ENCODE peak calls at places on chromosome X, in seven cellular contexts. One of them, this sample, is unnamed.
A peak's percentile ranks its signal among the peaks of the same experiment; 100 is the strongest.

GRCh38 chrX:12563121-12563520 is 228.1 kb upstream of the PRPS2 start:
- DNase-seq in bronchial epithelial cell: peak; percentile 38
- DNase-seq in GM12865: no peak
- DNase-seq in astrocyte of the spinal cord: no peak
- DNase-seq in H9: no peak
- DNase-seq in MM.1S: no peak
- DNase-seq in A549: no peak
- DNase-seq in this sample: no peak

GRCh38 chrX:42678133-42678532 is 99.8 kb downstream of the PPP1R2C start:
- DNase-seq in bronchial epithelial cell: peak; percentile 17
- DNase-seq in GM12865: no peak
- DNase-seq in astrocyte of the spinal cord: no peak
- DNase-seq in H9: no peak
- DNase-seq in MM.1S: no peak
- DNase-seq in A549: peak; percentile 1
- DNase-seq in this sample: no peak

GRCh38 chrX:96394566-96394965 is 290.1 kb upstream of the DIAPH2 start:
- DNase-seq in bronchial epithelial cell: no peak
- DNase-seq in GM12865: no peak
- DNase-seq in astrocyte of the spinal cord: no peak
- DNase-seq in H9: no peak
- DNase-seq in MM.1S: no peak
- DNase-seq in A549: no peak
- DNase-seq in this sample: no peak

GRCh38 chrX:17860179-17860780 is 818 bp downstream of the RAI2 start:
- DNase-seq in bronchial epithelial cell: no peak
- DNase-seq in GM12865: no peak
- DNase-seq in astrocyte of the spinal cord: no peak
- DNase-seq in H9: no peak
- DNase-seq in MM.1S: no peak
- DNase-seq in A549: no peak
- DNase-seq in this sample: peak; percentile 5

GRCh38 chrX:134732152-134732551 is 73.9 kb upstream of the PLAC1 start:
- DNase-seq in bronchial epithelial cell: no peak
- DNase-seq in GM12865: no peak
- DNase-seq in astrocyte of the spinal cord: no peak
- DNase-seq in H9: no peak
- DNase-seq in MM.1S: no peak
- DNase-seq in A549: no peak
- DNase-seq in this sample: no peak

GRCh38 chrX:103211012-103211715 is 3.7 kb upstream of the BEX4 start:
- DNase-seq in bronchial epithelial cell: peak; percentile 43
- DNase-seq in GM12865: peak; percentile 36
- DNase-seq in astrocyte of the spinal cord: peak; percentile 51
- DNase-seq in H9: peak; percentile 65
- DNase-seq in MM.1S: peak; percentile 49
- DNase-seq in A549: peak; percentile 34
- DNase-seq in this sample: peak; percentile 45

GRCh38 chrX:23570674-23571343 is 96.5 kb upstream of the PRDX4 start:
- DNase-seq in bronchial epithelial cell: no peak
- DNase-seq in GM12865: no peak
- DNase-seq in astrocyte of the spinal cord: no peak
- DNase-seq in H9: no peak
- DNase-seq in MM.1S: no peak
- DNase-seq in A549: no peak
- DNase-seq in this sample: no peak

GRCh38 chrX:84729809-84730208 is 227.6 kb upstream of the HDX start:
- DNase-seq in bronchial epithelial cell: peak; percentile 21
- DNase-seq in GM12865: peak; percentile 19
- DNase-seq in astrocyte of the spinal cord: peak; percentile 10
- DNase-seq in H9: peak; percentile 42
- DNase-seq in MM.1S: peak; percentile 78
- DNase-seq in A549: peak; percentile 43
- DNase-seq in this sample: peak; percentile 3

GRCh38 chrX:154735695-154736393 is 15.0 kb downstream of the GAB3 start:
- DNase-seq in bronchial epithelial cell: peak; percentile 80
- DNase-seq in GM12865: no peak
- DNase-seq in astrocyte of the spinal cord: peak; percentile 80
- DNase-seq in H9: no peak
- DNase-seq in MM.1S: no peak
- DNase-seq in A549: peak; percentile 44
- DNase-seq in this sample: no peak

GRCh38 chrX:20139966-20140365 is 1.7 kb downstream of the EIF1AX start:
- DNase-seq in bronchial epithelial cell: peak; percentile 61
- DNase-seq in GM12865: no peak
- DNase-seq in astrocyte of the spinal cord: peak; percentile 50
- DNase-seq in H9: no peak
- DNase-seq in MM.1S: no peak
- DNase-seq in A549: no peak
- DNase-seq in this sample: no peak

GRCh38 chrX:49230500-49231232 is 2.5 kb downstream of the CACNA1F start:
- DNase-seq in bronchial epithelial cell: peak; percentile 49
- DNase-seq in GM12865: peak; percentile 72
- DNase-seq in astrocyte of the spinal cord: no peak
- DNase-seq in H9: peak; percentile 86
- DNase-seq in MM.1S: peak; percentile 27
- DNase-seq in A549: no peak
- DNase-seq in this sample: peak; percentile 31
- TF ChIP-seq CTCF in bronchial epithelial cell: peak; percentile 17
- TF ChIP-seq CTCF in GM12865: peak; percentile 26
- TF ChIP-seq CTCF in astrocyte of the spinal cord: peak; percentile 13
- TF ChIP-seq CTCF in H9: peak; percentile 33
- TF ChIP-seq CTCF in MM.1S: peak; percentile 38
- TF ChIP-seq CTCF in A549: no peak
- TF ChIP-seq CTCF in this sample: no peak

GRCh38 chrX:46991664-46992063 is 79.4 kb downstream of the JADE3 start:
- DNase-seq in bronchial epithelial cell: no peak
- DNase-seq in GM12865: no peak
- DNase-seq in astrocyte of the spinal cord: no peak
- DNase-seq in H9: no peak
- DNase-seq in MM.1S: no peak
- DNase-seq in A549: no peak
- DNase-seq in this sample: no peak
- TF ChIP-seq CTCF in bronchial epithelial cell: no peak
- TF ChIP-seq CTCF in GM12865: no peak
- TF ChIP-seq CTCF in astrocyte of the spinal cord: no peak
- TF ChIP-seq CTCF in H9: no peak
- TF ChIP-seq CTCF in MM.1S: no peak
- TF ChIP-seq CTCF in A549: no peak
- TF ChIP-seq CTCF in this sample: no peak

GRCh38 chrX:104347860-104348259 is 93.1 kb upstream of the ESX1 start:
- DNase-seq in bronchial epithelial cell: no peak
- DNase-seq in GM12865: no peak
- DNase-seq in astrocyte of the spinal cord: peak; percentile 37
- DNase-seq in H9: no peak
- DNase-seq in MM.1S: no peak
- DNase-seq in A549: no peak
- DNase-seq in this sample: no peak

GRCh38 chrX:104342065-104342464 is 87.3 kb upstream of the ESX1 start:
- DNase-seq in bronchial epithelial cell: no peak
- DNase-seq in GM12865: no peak
- DNase-seq in astrocyte of the spinal cord: no peak
- DNase-seq in H9: no peak
- DNase-seq in MM.1S: no peak
- DNase-seq in A549: no peak
- DNase-seq in this sample: no peak

DNA sequence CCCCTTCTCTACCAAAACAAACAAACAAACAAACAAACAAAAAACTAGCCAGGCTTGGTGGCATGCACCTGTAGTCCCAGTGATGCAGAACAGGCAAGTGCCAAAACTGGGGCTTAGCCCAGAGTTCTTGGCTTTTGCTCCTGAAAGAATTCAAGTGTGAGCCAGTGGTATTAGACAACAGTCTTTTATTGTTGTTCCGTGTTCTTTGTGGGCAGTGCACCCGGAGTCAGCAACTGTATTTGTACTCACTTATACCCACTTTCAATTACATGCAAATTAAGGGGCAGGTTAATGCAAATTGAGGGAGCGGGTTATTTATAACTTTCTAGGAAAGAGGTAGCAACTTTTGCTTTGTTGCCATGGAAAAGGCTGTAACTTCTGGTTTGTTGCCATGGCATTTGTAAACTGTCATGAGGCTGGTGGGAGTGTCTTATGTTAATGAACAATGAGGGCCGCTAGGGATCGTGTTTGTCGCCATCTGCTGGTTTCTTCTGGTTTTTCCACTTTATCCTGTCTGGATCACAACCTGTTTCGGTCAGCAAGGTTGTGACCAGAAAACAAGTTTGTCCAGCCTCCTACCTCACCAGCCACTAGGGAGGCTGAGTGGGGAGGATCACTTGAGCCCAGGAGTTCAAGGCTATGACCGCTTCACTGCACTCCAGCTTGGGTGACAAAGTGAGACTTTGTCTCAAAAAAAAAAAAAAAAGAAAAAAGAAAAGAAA is 88.8 kb upstream of the ESX1 start:
- DNase-seq in bronchial epithelial cell: peak; percentile 61
- DNase-seq in GM12865: peak; percentile 42
- DNase-seq in astrocyte of the spinal cord: peak; percentile 82
- DNase-seq in H9: peak; percentile 77
- DNase-seq in MM.1S: peak; percentile 65
- DNase-seq in A549: peak; percentile 78
- DNase-seq in this sample: peak; percentile 68
- TF ChIP-seq CTCF in bronchial epithelial cell: peak; percentile 63
- TF ChIP-seq CTCF in GM12865: peak; percentile 37
- TF ChIP-seq CTCF in astrocyte of the spinal cord: peak; percentile 62
- TF ChIP-seq CTCF in H9: peak; percentile 69
- TF ChIP-seq CTCF in MM.1S: peak; percentile 53
- TF ChIP-seq CTCF in A549: peak; percentile 65
- TF ChIP-seq CTCF in this sample: peak; percentile 49

GRCh38 chrX:132757066-132757623 is 201.3 kb downstream of the HS6ST2 start:
- DNase-seq in bronchial epithelial cell: peak; percentile 3
- DNase-seq in GM12865: no peak
- DNase-seq in astrocyte of the spinal cord: no peak
- DNase-seq in H9: no peak
- DNase-seq in MM.1S: peak; percentile 45
- DNase-seq in A549: no peak
- DNase-seq in this sample: no peak
- TF ChIP-seq CTCF in bronchial epithelial cell: no peak
- TF ChIP-seq CTCF in GM12865: no peak
- TF ChIP-seq CTCF in astrocyte of the spinal cord: no peak
- TF ChIP-seq CTCF in H9: no peak
- TF ChIP-seq CTCF in MM.1S: no peak
- TF ChIP-seq CTCF in A549: no peak
- TF ChIP-seq CTCF in this sample: no peak

GRCh38 chrX:153736871-153737441 is 12.3 kb downstream of the ABCD1 start:
- DNase-seq in bronchial epithelial cell: no peak
- DNase-seq in GM12865: no peak
- DNase-seq in astrocyte of the spinal cord: no peak
- DNase-seq in H9: no peak
- DNase-seq in MM.1S: no peak
- DNase-seq in A549: no peak
- DNase-seq in this sample: no peak

GRCh38 chrX:153735274-153735673 is 10.6 kb downstream of the ABCD1 start:
- DNase-seq in bronchial epithelial cell: peak; percentile 26
- DNase-seq in GM12865: peak; percentile 44
- DNase-seq in astrocyte of the spinal cord: no peak
- DNase-seq in H9: no peak
- DNase-seq in MM.1S: peak; percentile 11
- DNase-seq in A549: no peak
- DNase-seq in this sample: no peak

GRCh38 chrX:153736071-153736820 is 11.6 kb downstream of the ABCD1 start:
- DNase-seq in bronchial epithelial cell: no peak
- DNase-seq in GM12865: no peak
- DNase-seq in astrocyte of the spinal cord: no peak
- DNase-seq in H9: no peak
- DNase-seq in MM.1S: no peak
- DNase-seq in A549: no peak
- DNase-seq in this sample: no peak

GRCh38 chrX:153733651-153734240 is 9.1 kb downstream of the ABCD1 start:
- DNase-seq in bronchial epithelial cell: no peak
- DNase-seq in GM12865: no peak
- DNase-seq in astrocyte of the spinal cord: no peak
- DNase-seq in H9: no peak
- DNase-seq in MM.1S: no peak
- DNase-seq in A549: no peak
- DNase-seq in this sample: no peak

GRCh38 chrX:153734871-153735270 is 10.2 kb downstream of the ABCD1 start:
- DNase-seq in bronchial epithelial cell: no peak
- DNase-seq in GM12865: no peak
- DNase-seq in astrocyte of the spinal cord: no peak
- DNase-seq in H9: no peak
- DNase-seq in MM.1S: no peak
- DNase-seq in A549: no peak
- DNase-seq in this sample: no peak
- TF ChIP-seq CTCF in bronchial epithelial cell: no peak
- TF ChIP-seq CTCF in GM12865: no peak
- TF ChIP-seq CTCF in astrocyte of the spinal cord: no peak
- TF ChIP-seq CTCF in H9: no peak
- TF ChIP-seq CTCF in MM.1S: no peak
- TF ChIP-seq CTCF in A549: no peak
- TF ChIP-seq CTCF in this sample: no peak

GRCh38 chrX:53223068-53223693 is 1.8 kb downstream of the KDM5C start:
- DNase-seq in bronchial epithelial cell: no peak
- DNase-seq in GM12865: no peak
- DNase-seq in astrocyte of the spinal cord: no peak
- DNase-seq in H9: no peak
- DNase-seq in MM.1S: no peak
- DNase-seq in A549: peak; percentile 18
- DNase-seq in this sample: no peak
- TF ChIP-seq CTCF in bronchial epithelial cell: no peak
- TF ChIP-seq CTCF in GM12865: no peak
- TF ChIP-seq CTCF in astrocyte of the spinal cord: no peak
- TF ChIP-seq CTCF in H9: peak; percentile 21
- TF ChIP-seq CTCF in MM.1S: peak; percentile 9
- TF ChIP-seq CTCF in A549: no peak
- TF ChIP-seq CTCF in this sample: no peak

This sample was measured in endothelial cell.